ENCODE peak calls at places on chromosomes 7 and 10, in six cellular contexts. K is heart right ventricle, G is cardiac muscle cell, C is stomach, O is mammary epithelial cell, L is esophagus squamous epithelium. P is an unnamed sample. For H3K9me3 and H3K27me3, the result is how much of the 10 kb centered on the place peaks cover.

GRCh38 chr10:79248341-79248931 is 98.8 kb upstream of the PPIF start:
- DNase-seq in G (no peak), L (no peak), C (no peak), K (peak), O (no peak), P (peak)

GRCh38 chr7:94183289-94183749 is 179.2 kb upstream of the BET1 start:
- DNase-seq in K (peak), C (no peak), G (no peak), L (no peak), O (peak), P (peak)

GRCh38 chr7:69739906-69740545 is 141.8 kb downstream of the AUTS2 start:
- DNase-seq in L (no peak), C (no peak), K (peak), O (no peak), G (peak), P (no peak)

GRCh38 chr7:31073486-31074383 is 21.6 kb downstream of the ADCYAP1R1 start:
- DNase-seq in O (no peak), K (no peak), L (no peak), C (no peak), G (no peak), P (no peak)

GRCh38 chr7:105352018-105352612 is 36.6 kb downstream of the SRPK2 start:
- DNase-seq in K (peak), L (peak), C (peak), G (no peak), O (peak), P (peak)

GRCh38 chr10:1230592-1231275 is 174.5 kb downstream of the WDR37 start:
- DNase-seq in G (no peak), L (no peak), O (no peak), C (no peak), K (no peak), P (no peak)

GRCh38 chr7:38154274-38154673 is 23.8 kb upstream of the STARD3NL start:
- DNase-seq in C (no peak), K (no peak), O (no peak), G (no peak), L (no peak), P (no peak)

GRCh38 chr7:88013981-88014380 is 79.9 kb downstream of the ADAM22 start:
- DNase-seq in K (no peak), G (no peak), O (no peak), C (no peak), L (no peak), P (no peak)

GRCh38 chr7:110774066-110774465 is 316.9 kb upstream of the LRRN3 start:
- DNase-seq in G (no peak), C (no peak), O (peak), L (no peak), K (no peak), P (no peak)

GRCh38 chr7:106629521-106629920 is 31.4 kb downstream of the CCDC71L start:
- DNase-seq in G (no peak), O (no peak), L (no peak), C (no peak), K (no peak), P (no peak)

GRCh38 chr10:53489783-53490182 is 717.2 kb upstream of the MBL2 start:
- DNase-seq in G (no peak), O (no peak), K (no peak), L (no peak), C (no peak), P (no peak)

GRCh38 chr10:53487019-53487983 is 714.7 kb upstream of the MBL2 start:
- DNase-seq in C (no peak), G (no peak), K (peak), L (no peak), O (no peak), P (no peak)

GRCh38 chr10:53489331-53489730 is 716.7 kb upstream of the MBL2 start:
- DNase-seq in C (no peak), L (no peak), K (peak), G (peak), O (no peak), P (no peak)

GRCh38 chr10:53491774-53492173 is 719.2 kb upstream of the MBL2 start:
- DNase-seq in C (no peak), K (no peak), L (no peak), O (no peak), G (no peak), P (no peak)

DNA sequence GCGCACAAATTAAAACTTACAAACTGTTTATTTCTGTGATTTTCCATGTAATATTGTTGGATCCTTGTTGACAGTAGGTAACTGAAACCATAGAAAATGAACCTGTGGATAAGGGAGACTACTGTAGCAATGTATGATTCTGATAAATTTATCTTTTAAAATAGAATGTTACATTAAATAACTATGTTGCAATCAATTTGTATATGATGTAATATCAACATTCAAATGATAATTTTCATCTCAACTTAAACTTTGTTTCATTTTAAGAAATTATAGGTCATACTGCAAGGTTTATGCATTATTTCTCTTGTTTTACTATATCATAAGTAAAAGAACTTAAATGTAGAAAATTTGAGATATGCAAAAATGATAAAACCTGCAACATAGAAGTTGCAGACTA is 718.0 kb upstream of the MBL2 start:
- DNase-seq in L (no peak), C (no peak), O (no peak), K (no peak), G (no peak), P (no peak)
- H3K9me3 ChIP-seq in L (under half), C (under half), O (under half), K (under half), G (under half), P (under half)

GRCh38 chr10:71036279-71036535 is 147.8 kb upstream of the PCBD1 start:
- DNase-seq in L (no peak), G (no peak), C (no peak), K (no peak), O (no peak), P (no peak)

GRCh38 chr10:71038921-71039320 is 150.6 kb upstream of the PCBD1 start:
- DNase-seq in G (no peak), L (no peak), K (no peak), C (no peak), O (no peak), P (peak)

GRCh38 chr10:71036586-71036985 is 148.2 kb upstream of the PCBD1 start:
- DNase-seq in G (no peak), O (no peak), L (no peak), C (no peak), K (no peak), P (no peak)

GRCh38 chr10:71039551-71039950 is 151.2 kb upstream of the PCBD1 start:
- DNase-seq in C (no peak), K (no peak), G (no peak), L (no peak), O (no peak), P (no peak)

DNA sequence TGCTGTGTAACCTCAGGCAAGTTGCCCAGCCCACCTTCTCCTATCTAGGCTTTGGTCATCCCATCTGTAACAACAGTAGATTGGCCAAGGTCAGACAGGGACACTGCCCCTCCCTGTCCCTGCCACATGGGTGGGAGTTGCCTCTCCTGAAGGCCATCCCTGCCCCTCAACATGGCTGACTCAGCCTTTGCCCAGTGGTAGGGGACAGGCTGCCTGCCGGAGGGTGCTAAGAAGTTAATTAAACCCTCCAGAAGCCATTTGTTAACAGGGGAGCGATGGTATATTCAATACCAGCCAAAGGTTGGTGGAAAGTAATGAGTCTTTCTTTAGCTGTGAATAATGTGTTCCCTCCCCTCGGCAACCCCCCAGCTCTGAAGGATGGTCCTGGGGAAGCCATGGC is 149.9 kb upstream of the PCBD1 start:
- DNase-seq in O (no peak), G (no peak), K (no peak), L (no peak), C (no peak), P (peak)
- H3K27me3 ChIP-seq in O (under half), G (under half), K (under half), L (under half), C (under half), P (under half)

DNA sequence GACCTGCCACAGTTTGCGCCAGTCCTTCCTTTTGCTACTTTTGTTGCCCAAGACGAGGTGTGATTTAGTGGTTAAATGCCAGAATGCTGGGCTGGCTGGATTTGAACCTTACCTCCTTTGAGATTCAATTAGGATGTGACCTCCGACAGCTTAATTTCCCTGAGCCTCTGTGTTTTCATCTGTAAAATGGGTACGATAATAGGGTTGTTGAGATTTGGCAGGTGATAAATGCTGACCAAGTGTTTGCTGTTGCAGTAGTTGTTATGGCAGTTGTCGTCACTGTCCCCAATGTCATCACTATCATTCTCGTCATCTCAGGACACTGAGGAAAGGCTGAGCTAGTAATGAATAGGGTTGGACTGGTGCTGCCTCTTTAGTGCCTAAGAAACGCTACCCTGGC is 61.1 kb downstream of the GRK5 start:
- DNase-seq in L (no peak), C (no peak), O (no peak), K (no peak), G (no peak), P (no peak)
- H3K27ac ChIP-seq in L (peak), C (peak), O (no peak), K (peak), G (no peak), P (no peak)

DNA sequence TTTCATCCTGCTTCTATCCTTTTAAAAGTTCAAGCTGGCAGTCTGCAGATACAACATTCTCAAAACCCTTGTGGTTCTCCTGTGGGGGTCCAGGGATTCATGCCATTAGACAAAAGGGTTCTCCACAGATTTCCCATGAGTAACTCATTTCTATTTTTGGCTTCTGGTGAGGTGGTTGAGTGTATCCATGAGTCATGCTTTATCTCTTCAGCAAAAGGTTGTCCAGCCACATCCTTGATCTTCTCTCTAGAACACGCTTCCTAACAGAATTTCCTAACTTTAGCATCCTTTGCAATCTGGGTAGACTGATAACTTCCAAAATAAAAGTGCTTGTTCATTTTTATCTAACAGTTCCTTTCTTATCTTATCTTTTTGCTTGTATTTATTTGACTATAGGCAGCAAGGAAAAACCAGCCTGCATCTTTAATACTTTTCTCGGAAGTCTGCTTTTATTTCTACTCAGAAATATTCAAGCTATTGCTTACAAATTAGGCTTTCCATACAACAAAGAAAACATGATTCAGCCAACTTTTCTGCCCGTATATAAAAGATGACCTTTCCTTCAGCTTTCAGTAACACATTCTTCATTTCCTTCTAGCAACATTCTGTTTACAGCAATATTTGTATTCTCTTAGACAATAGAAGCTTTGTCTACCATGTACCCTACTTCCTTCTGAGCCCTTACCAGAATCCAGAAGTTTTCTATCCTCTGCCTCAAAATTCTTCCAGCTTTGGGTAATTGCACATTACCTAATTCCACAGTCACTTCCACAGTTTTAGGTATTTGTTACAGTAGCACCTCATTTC is 79.3 kb upstream of the IL6 start:
- DNase-seq in L (no peak), G (no peak), K (no peak), C (no peak), O (peak), P (no peak)
- H3K9me3 ChIP-seq in L (under half), G (under half), K (under half), C (under half), O (under half), P (under half)

DNA sequence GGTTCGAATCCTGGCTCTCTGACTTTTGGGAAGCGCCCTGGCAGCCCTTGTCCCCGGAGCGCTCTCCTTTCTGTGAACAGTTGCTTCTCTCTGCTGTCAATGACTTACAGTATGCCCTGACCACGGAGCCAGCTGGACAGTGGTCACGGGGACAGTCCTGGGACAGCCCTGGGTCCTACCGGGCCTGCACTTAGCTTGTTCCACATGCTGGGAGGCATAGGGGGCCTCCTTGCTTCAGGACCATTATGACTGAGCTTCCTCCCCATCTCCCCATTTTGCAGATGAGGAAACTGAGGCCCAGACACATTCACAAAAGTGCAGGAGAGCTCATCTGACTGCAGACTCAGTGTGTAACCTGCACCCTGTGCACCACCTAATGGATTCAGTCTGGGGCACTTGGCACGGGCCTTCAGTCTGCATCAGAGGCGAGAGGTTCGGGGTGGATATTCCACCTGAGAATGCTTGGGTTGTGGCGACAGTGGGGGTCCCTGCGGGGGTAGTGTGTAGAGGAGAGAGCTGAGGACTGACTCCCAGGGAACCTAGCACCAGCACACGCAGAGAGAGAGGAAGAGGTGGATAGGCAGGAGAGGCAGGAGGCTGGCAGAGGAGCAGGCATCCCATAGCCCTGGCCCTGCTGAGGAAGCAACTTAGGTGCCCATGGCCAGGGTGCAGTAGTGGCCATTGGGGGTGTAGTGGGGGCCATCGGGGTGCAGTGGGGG is 1.6 kb downstream of the DOCK1 start:
- DNase-seq in G (no peak), C (no peak), L (no peak), O (no peak), K (no peak), P (peak)
- H3K27me3 ChIP-seq in G (under half), C (under half), L (under half), O (under half), K (under half), P (under half)